ENCODE peak calls at places on chromosomes 6 and 20, in six cellular contexts. One of them, this sample, is unnamed.

GRCh38 chr6:11989376-11989775 is 22.7 kb upstream of the HIVEP1 start:
- DNase-seq in HCT116: no peak
- DNase-seq in SK-N-SH: no peak
- DNase-seq in K562: no peak
- DNase-seq in HepG2: no peak
- DNase-seq in GM12878: no peak
- DNase-seq in this sample: no peak

GRCh38 chr6:116307001-116307400 is 27.3 kb upstream of the TSPYL1 start:
- DNase-seq in HCT116: no peak
- DNase-seq in SK-N-SH: no peak
- DNase-seq in K562: no peak
- DNase-seq in HepG2: no peak
- DNase-seq in GM12878: no peak
- DNase-seq in this sample: no peak

GRCh38 chr20:51966296-51966971 is 164.1 kb upstream of the SALL4 start:
- DNase-seq in HCT116: peak
- DNase-seq in SK-N-SH: peak
- DNase-seq in K562: peak
- DNase-seq in HepG2: peak
- DNase-seq in GM12878: no peak
- DNase-seq in this sample: peak

GRCh38 chr6:14819840-14820420 is 425.9 kb upstream of the JARID2 start:
- DNase-seq in HCT116: no peak
- DNase-seq in SK-N-SH: no peak
- DNase-seq in K562: no peak
- DNase-seq in HepG2: no peak
- DNase-seq in GM12878: no peak
- DNase-seq in this sample: no peak

GRCh38 chr20:7841291-7841966 is 98.8 kb downstream of the HAO1 start:
- DNase-seq in HCT116: no peak
- DNase-seq in SK-N-SH: no peak
- DNase-seq in K562: no peak
- DNase-seq in HepG2: no peak
- DNase-seq in GM12878: no peak
- DNase-seq in this sample: no peak

GRCh38 chr6:2725364-2725988 is 25.2 kb downstream of the MYLK4 start:
- DNase-seq in HCT116: no peak
- DNase-seq in SK-N-SH: no peak
- DNase-seq in K562: no peak
- DNase-seq in HepG2: no peak
- DNase-seq in GM12878: no peak
- DNase-seq in this sample: no peak

GRCh38 chr6:119158057-119158848 is 79.8 kb upstream of the FAM184A start:
- DNase-seq in HCT116: no peak
- DNase-seq in SK-N-SH: no peak
- DNase-seq in K562: no peak
- DNase-seq in HepG2: no peak
- DNase-seq in GM12878: no peak
- DNase-seq in this sample: no peak

GRCh38 chr6:35893246-35893645 is 27.7 kb downstream of the SRPK1 start:
- DNase-seq in HCT116: no peak
- DNase-seq in SK-N-SH: no peak
- DNase-seq in K562: no peak
- DNase-seq in HepG2: no peak
- DNase-seq in GM12878: no peak
- DNase-seq in this sample: no peak

GRCh38 chr6:36301085-36301658 is 31.3 kb downstream of the PNPLA1 start:
- DNase-seq in HCT116: no peak
- DNase-seq in SK-N-SH: no peak
- DNase-seq in K562: no peak
- DNase-seq in HepG2: no peak
- DNase-seq in GM12878: no peak
- DNase-seq in this sample: no peak

GRCh38 chr6:142313284-142313683 is 11.5 kb downstream of the ADGRG6 start:
- DNase-seq in HCT116: no peak
- DNase-seq in SK-N-SH: no peak
- DNase-seq in K562: no peak
- DNase-seq in HepG2: no peak
- DNase-seq in GM12878: no peak
- DNase-seq in this sample: no peak

GRCh38 chr6:41768545-41769308 is 11.0 kb downstream of the FRS3 start:
- DNase-seq in HCT116: no peak
- DNase-seq in SK-N-SH: peak
- DNase-seq in K562: peak
- DNase-seq in HepG2: peak
- DNase-seq in GM12878: no peak
- DNase-seq in this sample: no peak

GRCh38 chr20:19726126-19726525 is 31.9 kb upstream of the RIN2 start:
- DNase-seq in HCT116: no peak
- DNase-seq in SK-N-SH: no peak
- DNase-seq in K562: no peak
- DNase-seq in HepG2: no peak
- DNase-seq in GM12878: no peak
- DNase-seq in this sample: no peak

DNA sequence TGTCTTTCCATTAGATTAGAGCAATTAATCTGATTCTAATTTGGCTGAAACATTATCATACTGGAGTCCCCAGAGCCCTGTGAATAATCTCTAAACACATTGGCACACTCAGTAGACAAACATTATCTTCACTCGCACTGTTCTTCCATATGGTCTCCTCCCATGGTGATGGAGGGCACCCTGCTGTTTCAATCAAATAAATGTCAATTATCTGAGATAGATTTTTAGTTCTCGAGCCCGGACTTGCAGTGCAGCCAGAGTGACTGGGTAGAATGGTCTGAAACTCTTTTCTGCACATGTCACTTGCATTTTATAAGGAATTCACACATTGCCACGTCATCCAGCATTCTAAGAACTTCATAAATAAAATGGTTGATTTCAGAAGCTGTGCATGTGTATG is 90.6 kb upstream of the MAP3K7 start:
- DNase-seq in HCT116: no peak
- DNase-seq in SK-N-SH: peak
- DNase-seq in K562: no peak
- DNase-seq in HepG2: no peak
- DNase-seq in GM12878: no peak
- DNase-seq in this sample: no peak
- TF ChIP-seq POLR2AphosphoS5 in HCT116: no peak
- TF ChIP-seq POLR2AphosphoS5 in SK-N-SH: no peak
- TF ChIP-seq POLR2AphosphoS5 in K562: no peak
- TF ChIP-seq POLR2AphosphoS5 in HepG2: no peak
- TF ChIP-seq POLR2AphosphoS5 in GM12878: no peak
- TF ChIP-seq POLR2AphosphoS5 in this sample: no peak

DNA sequence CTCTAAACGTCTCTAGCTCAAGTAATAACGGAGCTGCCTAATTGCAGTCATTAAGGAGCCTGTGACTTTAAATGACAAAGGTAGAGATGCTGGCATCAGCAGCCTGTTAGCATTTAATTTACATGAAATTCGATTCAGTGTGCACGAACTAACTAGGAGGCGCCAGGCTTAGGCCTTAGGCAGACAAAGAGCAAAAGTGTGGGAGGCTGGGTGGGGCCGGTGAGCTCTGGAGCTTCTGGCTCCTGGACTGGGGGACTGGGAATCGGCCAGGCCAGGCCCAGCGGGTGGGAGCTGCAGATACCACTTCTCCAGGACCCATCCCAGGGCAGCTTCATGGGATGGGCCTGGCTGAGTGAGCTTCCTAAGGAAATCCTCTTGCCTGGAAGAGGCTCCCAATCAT is 170.0 kb upstream of the AGPAT4 start:
- DNase-seq in HCT116: no peak
- DNase-seq in SK-N-SH: no peak
- DNase-seq in K562: peak
- DNase-seq in HepG2: no peak
- DNase-seq in GM12878: no peak
- DNase-seq in this sample: peak
- TF ChIP-seq RAD21 in HCT116: no peak
- TF ChIP-seq RAD21 in SK-N-SH: no peak
- TF ChIP-seq RAD21 in K562: no peak
- TF ChIP-seq RAD21 in HepG2: no peak
- TF ChIP-seq RAD21 in GM12878: no peak
- TF ChIP-seq RAD21 in this sample: no peak

GRCh38 chr6:71288228-71289038 is at the start of gene OGFRL1:
- DNase-seq in HCT116: no peak
- DNase-seq in SK-N-SH: peak
- DNase-seq in K562: no peak
- DNase-seq in HepG2: peak
- DNase-seq in GM12878: no peak
- DNase-seq in this sample: peak
- TF ChIP-seq POLR2AphosphoS5 in HCT116: peak
- TF ChIP-seq POLR2AphosphoS5 in SK-N-SH: peak
- TF ChIP-seq POLR2AphosphoS5 in K562: no peak
- TF ChIP-seq POLR2AphosphoS5 in HepG2: no peak
- TF ChIP-seq POLR2AphosphoS5 in GM12878: no peak
- TF ChIP-seq POLR2AphosphoS5 in this sample: no peak

DNA sequence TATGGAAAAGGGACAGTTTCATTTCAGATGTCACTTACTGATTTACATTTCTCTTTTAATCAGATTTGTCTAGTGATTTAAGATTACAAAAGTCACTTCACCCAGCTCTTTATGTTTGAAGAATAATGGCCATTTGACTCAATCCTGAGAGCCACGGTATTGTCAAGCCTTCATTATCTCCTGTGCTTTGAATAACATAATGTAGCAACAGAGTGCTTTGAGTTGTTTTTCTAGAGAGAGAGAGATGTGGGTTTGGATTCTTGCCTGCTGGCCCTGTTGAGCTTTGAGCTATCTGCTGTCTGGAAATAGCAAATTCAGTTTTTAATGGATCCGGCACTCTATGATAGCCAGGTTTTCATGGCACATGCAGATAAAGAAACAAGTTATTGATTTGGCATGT is 478.4 kb upstream of the SOX4 start:
- DNase-seq in HCT116: no peak
- DNase-seq in SK-N-SH: peak
- DNase-seq in K562: no peak
- DNase-seq in HepG2: peak
- DNase-seq in GM12878: no peak
- DNase-seq in this sample: no peak
- TF ChIP-seq RAD21 in HCT116: no peak
- TF ChIP-seq RAD21 in SK-N-SH: peak
- TF ChIP-seq RAD21 in K562: no peak
- TF ChIP-seq RAD21 in HepG2: no peak
- TF ChIP-seq RAD21 in GM12878: no peak
- TF ChIP-seq RAD21 in this sample: no peak

DNA sequence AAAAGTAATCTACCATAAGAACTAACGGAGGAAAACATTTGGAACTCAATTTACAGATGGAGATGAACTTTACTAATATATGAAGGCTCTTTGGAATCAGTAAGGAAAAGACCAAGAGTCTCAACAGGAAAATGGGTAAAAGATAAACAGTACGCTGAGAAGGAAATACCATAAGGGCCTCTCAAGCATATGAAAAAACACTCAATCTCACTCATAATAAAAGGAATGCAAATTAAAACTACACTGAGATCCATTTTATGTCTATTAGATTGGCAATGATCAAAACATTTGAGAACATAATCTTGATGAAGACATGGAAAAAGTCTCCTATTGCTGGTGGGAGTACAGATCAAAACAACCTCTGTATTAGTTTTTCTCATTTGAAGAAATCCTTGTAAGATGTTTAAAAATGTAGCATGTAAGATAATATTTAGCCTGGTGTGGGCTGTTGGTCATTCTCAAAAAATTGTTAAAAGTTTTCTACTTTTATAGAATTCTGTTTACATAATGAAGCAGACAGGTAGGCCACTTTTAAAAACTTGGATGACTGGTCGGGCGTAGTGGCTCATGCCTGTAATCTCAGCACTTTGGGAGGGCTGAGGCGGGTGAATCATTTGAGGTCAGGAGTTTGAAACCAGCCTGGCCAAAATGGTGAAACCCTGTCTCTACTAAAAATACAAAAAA is 14.5 kb downstream of the REV3L start:
- DNase-seq in HCT116: no peak
- DNase-seq in SK-N-SH: no peak
- DNase-seq in K562: no peak
- DNase-seq in HepG2: no peak
- DNase-seq in GM12878: no peak
- DNase-seq in this sample: no peak
- TF ChIP-seq POLR2AphosphoS5 in HCT116: no peak
- TF ChIP-seq POLR2AphosphoS5 in SK-N-SH: no peak
- TF ChIP-seq POLR2AphosphoS5 in K562: no peak
- TF ChIP-seq POLR2AphosphoS5 in HepG2: no peak
- TF ChIP-seq POLR2AphosphoS5 in GM12878: no peak
- TF ChIP-seq POLR2AphosphoS5 in this sample: no peak

This sample was measured in H1.